ENCODE peak calls at places on chromosomes 16 and 17, in four cellular contexts. One of them, this sample, is unnamed.

GRCh38 chr16:50742521-50743150 is 750 bp downstream of the CYLD start:
- DNase-seq in skeletal muscle cell: no peak
- DNase-seq in RWPE1: peak
- DNase-seq in nephron progenitor cell: peak
- DNase-seq in this sample: no peak

GRCh38 chr16:69889295-69889964 is 61.7 kb upstream of the CLEC18A start:
- DNase-seq in skeletal muscle cell: no peak
- DNase-seq in RWPE1: no peak
- DNase-seq in nephron progenitor cell: no peak
- DNase-seq in this sample: no peak

GRCh38 chr17:73492125-73492801 is 152.0 kb downstream of the SDK2 start:
- DNase-seq in skeletal muscle cell: no peak
- DNase-seq in RWPE1: no peak
- DNase-seq in nephron progenitor cell: no peak
- DNase-seq in this sample: peak

GRCh38 chr17:8393470-8394231 is 4.0 kb downstream of the RNF222 start:
- DNase-seq in skeletal muscle cell: no peak
- DNase-seq in RWPE1: no peak
- DNase-seq in nephron progenitor cell: no peak
- DNase-seq in this sample: no peak

GRCh38 chr16:10868562-10869469 is 8.2 kb upstream of the CIITA start:
- DNase-seq in skeletal muscle cell: no peak
- DNase-seq in RWPE1: no peak
- DNase-seq in nephron progenitor cell: no peak
- DNase-seq in this sample: no peak

GRCh38 chr17:17822189-17822978 is 14.4 kb downstream of the SREBF1 start:
- DNase-seq in skeletal muscle cell: no peak
- DNase-seq in RWPE1: no peak
- DNase-seq in nephron progenitor cell: no peak
- DNase-seq in this sample: no peak

GRCh38 chr17:60729854-60730253 is 52.2 kb downstream of the BCAS3 start:
- DNase-seq in skeletal muscle cell: no peak
- DNase-seq in RWPE1: no peak
- DNase-seq in nephron progenitor cell: no peak
- DNase-seq in this sample: no peak

GRCh38 chr17:2837147-2837561 is 40.9 kb downstream of the RAP1GAP2 start:
- DNase-seq in skeletal muscle cell: no peak
- DNase-seq in RWPE1: no peak
- DNase-seq in nephron progenitor cell: no peak
- DNase-seq in this sample: no peak

GRCh38 chr17:67157732-67158639 is 87.0 kb downstream of the HELZ start:
- DNase-seq in skeletal muscle cell: peak
- DNase-seq in RWPE1: peak
- DNase-seq in nephron progenitor cell: no peak
- DNase-seq in this sample: peak

GRCh38 chr16:12815361-12815760 is 11.7 kb upstream of the CPPED1 start:
- DNase-seq in skeletal muscle cell: no peak
- DNase-seq in RWPE1: no peak
- DNase-seq in nephron progenitor cell: no peak
- DNase-seq in this sample: no peak

GRCh38 chr17:47839899-47840741 is 953 bp downstream of the SCRN2 start:
- DNase-seq in skeletal muscle cell: no peak
- DNase-seq in RWPE1: no peak
- DNase-seq in nephron progenitor cell: no peak
- DNase-seq in this sample: no peak

GRCh38 chr16:27311449-27311831 is 2.3 kb upstream of the IL4R start:
- DNase-seq in skeletal muscle cell: no peak
- DNase-seq in RWPE1: no peak
- DNase-seq in nephron progenitor cell: no peak
- DNase-seq in this sample: no peak

GRCh38 chr16:84851192-84852127 is 31.7 kb downstream of the CRISPLD2 start:
- DNase-seq in skeletal muscle cell: peak
- DNase-seq in RWPE1: peak
- DNase-seq in nephron progenitor cell: no peak
- DNase-seq in this sample: no peak

GRCh38 chr16:10941127-10941933 is 938 bp downstream of the DEXI start:
- DNase-seq in skeletal muscle cell: no peak
- DNase-seq in RWPE1: peak
- DNase-seq in nephron progenitor cell: peak
- DNase-seq in this sample: peak

GRCh38 chr16:17432902-17433576 is 37.7 kb downstream of the XYLT1 start:
- DNase-seq in skeletal muscle cell: peak
- DNase-seq in RWPE1: no peak
- DNase-seq in nephron progenitor cell: no peak
- DNase-seq in this sample: no peak

GRCh38 chr16:69105501-69106361 is at the start of gene HAS3:
- DNase-seq in skeletal muscle cell: no peak
- DNase-seq in RWPE1: peak
- DNase-seq in nephron progenitor cell: peak
- DNase-seq in this sample: peak

GRCh38 chr17:27633312-27634025 is 2.5 kb downstream of the LGALS9 start:
- DNase-seq in skeletal muscle cell: no peak
- DNase-seq in RWPE1: no peak
- DNase-seq in nephron progenitor cell: no peak
- DNase-seq in this sample: no peak

GRCh38 chr16:71373073-71373472 is 14.6 kb downstream of the CALB2 start:
- DNase-seq in skeletal muscle cell: peak
- DNase-seq in RWPE1: no peak
- DNase-seq in nephron progenitor cell: no peak
- DNase-seq in this sample: no peak

GRCh38 chr17:5422505-5422904 is 2.5 kb downstream of the RPAIN start:
- DNase-seq in skeletal muscle cell: no peak
- DNase-seq in RWPE1: peak
- DNase-seq in nephron progenitor cell: no peak
- DNase-seq in this sample: no peak

This sample was measured in BE2C.